ENCODE peak calls at places on chromosome X, in five cellular contexts. P is Calu3, F is cardiac fibroblast, Q is endodermal cell, U is activated B cell treated with CpG ODN at 0.5 μM for 24 hours. K is an unnamed sample.

GRCh38 chrX:16610121-16610565 is 39.8 kb upstream of the S100G start:
- DNase-seq in P (no peak), Q (no peak), U (no peak), F (no peak), K (no peak)

GRCh38 chrX:118049713-118050112 is 66.9 kb downstream of the KLHL13 start:
- DNase-seq in P (no peak), Q (no peak), U (no peak), F (no peak), K (no peak)

GRCh38 chrX:112341598-112341997 is 259.0 kb upstream of the TRPC5 start:
- DNase-seq in Q (no peak), U (no peak), P (no peak), F (no peak), K (no peak)

GRCh38 chrX:19889582-19890342 is 2.4 kb upstream of the SH3KBP1 start:
- DNase-seq in F (peak), U (no peak), P (peak), Q (peak), K (no peak)

GRCh38 chrX:136260801-136261200 is 9.6 kb upstream of the MAP7D3 start:
- DNase-seq in P (no peak), Q (no peak), U (no peak), F (peak), K (no peak)

GRCh38 chrX:8820910-8821527 is 19.8 kb upstream of the FAM9A start:
- DNase-seq in Q (peak), P (no peak), F (peak), U (no peak), K (no peak)

GRCh38 chrX:15151267-15152196 is 118.4 kb downstream of the ASB9 start:
- DNase-seq in F (no peak), Q (no peak), P (no peak), U (no peak), K (no peak)

GRCh38 chrX:133053854-133054565 is 42.9 kb downstream of the USP26 start:
- DNase-seq in Q (no peak), U (no peak), F (no peak), P (no peak), K (no peak)

GRCh38 chrX:1500701-1501624 is 36.0 kb downstream of the P2RY8 start:
- DNase-seq in F (no peak), Q (no peak), P (no peak), U (peak), K (no peak)

GRCh38 chrX:144722307-144722706 is 525.0 kb upstream of the SPANXN1 start:
- DNase-seq in Q (peak), U (no peak), F (no peak), P (no peak), K (no peak)

GRCh38 chrX:47467106-47467505 is 15.9 kb downstream of the ZNF41 start:
- DNase-seq in F (no peak), U (no peak), P (no peak), Q (no peak), K (no peak)

GRCh38 chrX:17024896-17025295 is 78.4 kb downstream of the REPS2 start:
- DNase-seq in P (peak), F (no peak), Q (peak), U (no peak), K (no peak)

GRCh38 chrX:140040397-140040796 is 75.1 kb upstream of the CXorf66 start:
- DNase-seq in U (no peak), P (peak), F (no peak), Q (no peak), K (no peak)

GRCh38 chrX:153903238-153903980 is 1.1 kb upstream of the AVPR2 start:
- DNase-seq in P (no peak), Q (peak), U (no peak), F (no peak), K (no peak)

GRCh38 chrX:103343105-103343504 is 13.1 kb downstream of the TCEAL7 start:
- DNase-seq in F (peak), P (peak), Q (peak), U (no peak), K (peak)

GRCh38 chrX:13223868-13224555 is 95.8 kb downstream of the ATXN3L start:
- DNase-seq in F (peak), P (peak), Q (no peak), U (no peak), K (no peak)

GRCh38 chrX:70436380-70436779 is 8.3 kb upstream of the DLG3 start:
- DNase-seq in Q (peak), F (peak), P (no peak), U (no peak), K (no peak)

GRCh38 chrX:39874202-39874816 is 223.4 kb downstream of the BCOR start:
- DNase-seq in P (no peak), U (no peak), F (no peak), Q (no peak), K (no peak)

GRCh38 chrX:122135070-122135469 is 1049.0 kb upstream of the GRIA3 start:
- DNase-seq in F (no peak), P (no peak), Q (no peak), U (no peak), K (no peak)

GRCh38 chrX:97597954-97598353 is 714.2 kb downstream of the RPA4 start:
- DNase-seq in U (no peak), P (no peak), Q (peak), F (no peak), K (no peak)

GRCh38 chrX:135484636-135485289 is 35.7 kb upstream of the INTS6L start:
- DNase-seq in P (peak), Q (no peak), U (no peak), F (peak), K (peak)

GRCh38 chrX:100995469-100995868 is 26.0 kb downstream of the ARL13A start:
- DNase-seq in Q (no peak), F (peak), P (no peak), U (no peak), K (no peak)

GRCh38 chrX:51931761-51932160 is 38.3 kb downstream of the MAGED1 start:
- DNase-seq in U (no peak), F (no peak), Q (no peak), P (no peak), K (no peak)

GRCh38 chrX:16222123-16222522 is 54.8 kb downstream of the MAGEB17 start:
- DNase-seq in Q (no peak), F (peak), P (no peak), U (no peak), K (no peak)

GRCh38 chrX:140343226-140343873 is 161.5 kb downstream of the SOX3 start:
- DNase-seq in U (no peak), Q (no peak), P (no peak), F (no peak), K (no peak)

GRCh38 chrX:15908891-15909290 is 54.3 kb upstream of the AP1S2 start:
- DNase-seq in Q (no peak), U (no peak), P (no peak), F (peak), K (no peak)

GRCh38 chrX:18076434-18076833 is 144.3 kb downstream of the BEND2 start:
- DNase-seq in U (no peak), P (no peak), F (no peak), Q (no peak), K (no peak)

GRCh38 chrX:69060631-69061408 is 104.4 kb downstream of the PJA1 start:
- DNase-seq in Q (peak), F (peak), P (peak), U (no peak), K (no peak)

GRCh38 chrX:39163585-39163984 is 362.3 kb downstream of the MID1IP1 start:
- DNase-seq in P (no peak), Q (no peak), U (no peak), F (no peak), K (no peak)

GRCh38 chrX:20596856-20597255 is 330.1 kb upstream of the RPS6KA3 start:
- DNase-seq in P (no peak), F (no peak), Q (no peak), U (no peak), K (no peak)

GRCh38 chrX:36159254-36159653 is 239.7 kb downstream of the CFAP47 start:
- DNase-seq in P (no peak), F (no peak), Q (no peak), U (no peak), K (no peak)

GRCh38 chrX:119488749-119489148 is 20.5 kb downstream of the SLC25A5 start:
- DNase-seq in F (peak), Q (peak), U (no peak), P (peak), K (no peak)

GRCh38 chrX:47540754-47541538 is 20.1 kb upstream of the ARAF start:
- DNase-seq in F (peak), Q (peak), U (no peak), P (peak), K (no peak)

GRCh38 chrX:46573331-46573895 is at the start of gene CHST7:
- DNase-seq in F (peak), U (peak), Q (peak), P (peak), K (peak)

GRCh38 chrX:3066555-3066954 is 25.3 kb downstream of the ARSF start:
- DNase-seq in P (peak), Q (no peak), U (no peak), F (peak), K (no peak)

GRCh38 chrX:72088761-72089160 is 43.0 kb downstream of the RTL5 start:
- DNase-seq in Q (no peak), F (no peak), U (no peak), P (no peak), K (no peak)

GRCh38 chrX:115565888-115566287 is 4.9 kb downstream of the PLS3 start:
- DNase-seq in F (no peak), U (no peak), Q (no peak), P (no peak), K (no peak)
- TF ChIP-seq CTCF in F (no peak), U (no peak), Q (no peak), P (no peak), K (no peak)

GRCh38 chrX:82961129-82961528 is 547.0 kb upstream of the POU3F4 start:
- DNase-seq in Q (peak), U (no peak), P (peak), F (no peak), K (no peak)
- TF ChIP-seq CTCF in Q (peak), U (no peak), P (no peak), F (no peak), K (no peak)

GRCh38 chrX:43717161-43717560 is 61.1 kb downstream of the MAOA start:
- DNase-seq in Q (no peak), F (no peak), P (no peak), U (no peak), K (no peak)

GRCh38 chrX:43718081-43718480 is 62.0 kb downstream of the MAOA start:
- DNase-seq in U (no peak), P (no peak), F (no peak), Q (no peak), K (no peak)

GRCh38 chrX:43718546-43718945 is 62.4 kb downstream of the MAOA start:
- DNase-seq in P (no peak), U (no peak), F (no peak), Q (no peak), K (no peak)

GRCh38 chrX:43716696-43717095 is 60.6 kb downstream of the MAOA start:
- DNase-seq in P (no peak), U (no peak), F (no peak), Q (no peak), K (no peak)

GRCh38 chrX:43716144-43716543 is 60.0 kb downstream of the MAOA start:
- DNase-seq in U (no peak), Q (no peak), F (no peak), P (no peak), K (no peak)
- TF ChIP-seq CTCF in U (no peak), Q (no peak), F (no peak), P (no peak), K (no peak)

DNA sequence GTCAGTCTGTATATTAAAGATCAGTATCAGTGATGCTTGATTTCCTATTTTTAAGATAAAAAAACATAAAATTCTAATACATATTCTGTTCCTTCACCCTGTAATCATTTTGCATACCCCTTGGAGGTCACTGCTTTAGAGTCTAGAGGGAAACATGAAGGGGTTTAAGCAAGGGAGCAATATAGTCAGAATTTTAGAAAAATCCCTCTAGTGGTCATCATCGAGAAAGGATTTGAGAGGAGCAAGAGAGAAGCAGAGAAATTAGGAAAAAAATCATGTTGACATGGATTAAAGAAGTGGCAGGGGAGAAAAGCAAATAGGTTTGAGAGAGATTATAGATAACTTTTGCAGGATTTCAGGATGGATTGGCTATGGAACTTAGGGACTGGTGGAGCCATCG is 11.1 kb downstream of the APEX2 start:
- DNase-seq in P (no peak), F (no peak), U (no peak), Q (no peak), K (no peak)
- TF ChIP-seq CTCF in P (no peak), F (peak), U (no peak), Q (peak), K (peak)

K was measured in CD4-positive, alpha-beta T cell.